ENCODE peak calls at places on chromosomes 16 and 17, in five cellular contexts. Y, U, V, D and I are unnamed samples.

GRCh38 chr16:30079480-30079879 is 3.7 kb downstream of the PPP4C start:
- DNase-seq in U (no peak), D (no peak), V (no peak), Y (no peak), I (no peak)

GRCh38 chr16:2520784-2521577 is 810 bp downstream of the AMDHD2 start:
- DNase-seq in V (no peak), D (no peak), Y (no peak), U (peak), I (peak)

GRCh38 chr17:58084317-58084981 is 1.2 kb downstream of the DYNLL2 start:
- DNase-seq in Y (peak), D (no peak), V (peak), U (peak), I (peak)

GRCh38 chr16:22313141-22313781 is 16.1 kb downstream of the POLR3E start:
- DNase-seq in V (no peak), U (no peak), D (no peak), Y (no peak), I (no peak)

GRCh38 chr16:3413730-3414379 is 12.8 kb downstream of the ZNF174 start:
- DNase-seq in U (no peak), Y (no peak), V (no peak), D (no peak), I (no peak)

GRCh38 chr16:9372934-9373890 is 281.8 kb downstream of the HAPSTR1 start:
- DNase-seq in D (no peak), Y (no peak), V (no peak), U (no peak), I (no peak)

GRCh38 chr16:85639529-85640253 is 26.6 kb downstream of the GSE1 start:
- DNase-seq in U (no peak), Y (no peak), V (no peak), D (no peak), I (peak)

GRCh38 chr17:36602924-36603384 is 1.6 kb downstream of the MRM1 start:
- DNase-seq in Y (peak), U (peak), D (peak), V (peak), I (peak)

GRCh38 chr16:56477096-56477878 is 25.9 kb downstream of the OGFOD1 start:
- DNase-seq in Y (peak), U (no peak), D (peak), V (peak), I (peak)

GRCh38 chr16:726438-727290 is at the start of the genes CCDC78 and HAGHL:
- DNase-seq in D (peak), V (no peak), Y (peak), U (peak), I (peak)

GRCh38 chr17:29205047-29205446 is 24.8 kb upstream of the MYO18A start:
- DNase-seq in U (no peak), Y (no peak), V (no peak), D (no peak), I (no peak)

GRCh38 chr16:86962259-86962658 is 354.9 kb downstream of the C16orf95 start:
- DNase-seq in U (no peak), V (no peak), D (no peak), Y (no peak), I (no peak)

GRCh38 chr16:6643083-6643686 is 689.5 kb upstream of the RBFOX1 start:
- DNase-seq in D (peak), V (no peak), U (peak), Y (peak), I (peak)

GRCh38 chr17:81381632-81382577 is 13.4 kb upstream of the BAHCC1 start:
- DNase-seq in Y (no peak), D (no peak), V (no peak), U (no peak), I (no peak)

GRCh38 chr17:16197276-16197675 is 18.1 kb downstream of the NCOR1 start:
- DNase-seq in V (no peak), D (peak), Y (no peak), U (no peak), I (no peak)

GRCh38 chr17:82611140-82612058 is 36.8 kb downstream of the WDR45B start:
- DNase-seq in U (no peak), D (peak), Y (peak), V (no peak), I (no peak)

GRCh38 chr17:2213291-2213960 is 90.2 kb downstream of the SMG6 start:
- DNase-seq in V (no peak), Y (peak), U (no peak), D (peak), I (peak)

GRCh38 chr17:28720247-28720996 is 637 bp downstream of the RPL23A start:
- DNase-seq in D (no peak), V (no peak), Y (no peak), U (peak), I (peak)

GRCh38 chr16:56841233-56841632 is 23.8 kb upstream of the SLC12A3 start:
- DNase-seq in D (peak), Y (peak), U (no peak), V (no peak), I (peak)

GRCh38 chr17:34780438-34780837 is 180.8 kb downstream of the CCT6B start:
- DNase-seq in Y (no peak), V (no peak), U (no peak), D (no peak), I (no peak)

GRCh38 chr17:83110755-83111154 is 31.3 kb downstream of the METRNL start:
- DNase-seq in V (no peak), Y (peak), U (no peak), D (peak), I (peak)

GRCh38 chr17:21513012-21513570 is 136.9 kb downstream of the KCNJ12 start:
- DNase-seq in D (peak), U (peak), V (peak), Y (peak), I (peak)
- H3K4me3 ChIP-seq in D (peak), U (peak), V (peak), Y (peak), I (peak)

GRCh38 chr17:73415782-73416181 is 104.0 kb upstream of the CDC42EP4 start:
- DNase-seq in U (no peak), Y (no peak), V (no peak), D (no peak), I (no peak)
- H3K9ac ChIP-seq in U (no peak), Y (no peak), V (no peak), D (no peak), I (no peak)

GRCh38 chr17:50058296-50058945 is 2.5 kb downstream of the ITGA3 start:
- DNase-seq in V (no peak), Y (peak), D (no peak), U (no peak), I (no peak)
- H3K4me3 ChIP-seq in V (peak), Y (peak), D (no peak), U (no peak), I (peak)

DNA sequence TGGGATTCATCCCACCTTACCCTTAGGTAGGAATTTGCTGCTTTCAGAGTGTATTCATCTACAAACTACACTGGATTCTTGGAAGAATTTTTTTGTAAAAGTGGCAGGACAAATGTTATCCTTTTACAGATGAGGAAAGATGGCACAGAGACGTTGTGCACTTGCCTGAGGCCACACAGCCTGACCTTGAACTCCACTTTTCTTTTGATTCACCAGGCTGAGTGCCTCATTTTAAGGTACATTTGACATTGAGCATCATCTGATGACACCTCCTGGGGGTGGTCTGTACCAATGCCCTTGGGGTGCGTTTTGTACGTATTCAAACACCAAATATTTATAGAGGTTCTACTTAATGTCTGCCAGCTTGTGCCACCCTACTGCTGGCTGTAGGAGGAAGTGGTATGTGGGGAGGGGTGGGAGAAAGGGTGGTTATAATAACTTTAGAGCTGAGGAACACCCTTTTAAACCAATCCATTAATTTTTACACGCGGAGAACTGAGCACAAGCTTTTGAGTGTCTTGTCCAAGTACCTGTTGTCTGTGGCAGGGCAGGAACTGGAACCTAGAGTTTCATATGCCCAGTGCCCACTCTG is 29.1 kb downstream of the HS3ST3B1 start:
- DNase-seq in Y (no peak), U (no peak), D (no peak), V (no peak), I (no peak)
- H3K9ac ChIP-seq in Y (no peak), U (no peak), D (no peak), V (no peak), I (peak)

GRCh38 chr17:8288336-8289102 is at the start of gene RANGRF:
- DNase-seq in D (peak), V (peak), Y (peak), U (peak), I (peak)

GRCh38 chr17:8290043-8290442 is 1.6 kb downstream of the RANGRF start:
- DNase-seq in Y (no peak), V (no peak), D (peak), U (no peak), I (peak)

GRCh38 chr17:8285270-8286181 is 2.9 kb upstream of the RANGRF start:
- DNase-seq in Y (no peak), U (no peak), V (no peak), D (no peak), I (no peak)

GRCh38 chr17:8289103-8289397 is 580 bp downstream of the RANGRF start:
- DNase-seq in V (peak), Y (no peak), D (no peak), U (no peak), I (no peak)

GRCh38 chr17:8287651-8288335 is 677 bp upstream of the RANGRF start:
- DNase-seq in Y (no peak), V (no peak), U (no peak), D (no peak), I (peak)
- H3K4me3 ChIP-seq in Y (peak), V (peak), U (peak), D (peak), I (peak)

GRCh38 chr16:4529085-4530060 is 9.2 kb downstream of the CDIP1 start:
- DNase-seq in U (peak), V (no peak), D (peak), Y (peak), I (peak)
- H3K9ac ChIP-seq in U (peak), V (no peak), D (no peak), Y (no peak), I (no peak)

GRCh38 chr17:78337244-78338109 is 22.4 kb downstream of the SOCS3 start:
- DNase-seq in D (peak), Y (peak), U (no peak), V (no peak), I (peak)
- H3K4me3 ChIP-seq in D (no peak), Y (no peak), U (no peak), V (no peak), I (no peak)

DNA sequence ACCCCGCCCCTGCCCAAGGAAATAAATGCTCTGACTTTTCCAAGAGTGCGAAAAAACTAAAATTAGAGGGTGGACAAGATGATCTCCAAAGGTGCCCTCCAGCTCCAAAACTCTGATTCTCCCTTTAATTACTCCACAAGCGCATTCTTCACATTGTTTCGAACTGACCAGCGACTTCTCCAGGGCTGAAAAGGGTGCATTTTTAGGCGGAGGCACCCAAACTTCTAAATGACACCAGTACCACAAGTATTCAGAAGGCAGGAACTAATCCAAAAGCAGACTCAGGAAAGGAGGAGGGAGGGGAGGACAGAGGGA is 750 bp downstream of the ZFHX3 start:
- DNase-seq in V (no peak), Y (peak), U (no peak), D (peak), I (peak)
- H3K9ac ChIP-seq in V (peak), Y (peak), U (no peak), D (peak), I (peak)

DNA sequence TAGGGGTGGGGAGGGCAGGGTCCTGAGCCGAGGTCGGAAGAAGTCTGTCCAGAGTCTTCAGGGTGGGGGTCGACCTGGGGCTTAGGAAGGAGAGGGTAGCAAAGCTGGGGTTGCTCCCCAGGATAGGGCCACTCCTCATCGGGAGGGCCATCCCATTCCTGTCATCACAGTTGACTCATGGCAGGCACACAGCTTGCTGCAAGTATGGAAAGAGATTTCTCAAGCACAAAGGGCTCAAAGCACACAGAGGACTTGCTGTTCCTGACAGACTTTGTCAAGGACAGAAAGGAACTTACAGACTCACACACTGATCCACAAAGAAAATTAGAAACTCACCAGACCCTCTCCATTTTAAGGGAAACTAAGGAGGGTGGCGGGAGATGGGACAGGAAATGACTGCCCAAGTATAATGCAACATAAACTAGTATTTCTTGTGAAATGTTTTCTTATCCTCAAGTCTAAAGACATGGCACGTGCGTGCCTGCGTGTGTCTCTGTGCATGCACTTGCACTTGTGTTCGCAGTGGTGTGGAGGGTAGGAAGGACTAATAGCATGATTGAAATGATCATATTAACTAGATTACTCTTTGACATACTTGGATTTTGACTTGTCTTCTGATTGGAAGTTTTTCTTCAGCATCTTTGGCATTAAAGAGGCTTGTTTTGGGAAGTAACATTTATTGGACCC is 2.4 kb downstream of the AOC2 start:
- DNase-seq in Y (peak), V (no peak), U (no peak), D (peak), I (peak)
- H3K4me3 ChIP-seq in Y (no peak), V (no peak), U (no peak), D (no peak), I (no peak)